ENCODE peak calls at places on chromosomes 6 and 20, in ten cellular contexts. One of them, this sample, is unnamed.

GRCh38 chr6:155201461-155202226 is 62.2 kb upstream of the CLDN20 start:
- DNase-seq in prostate gland: no peak
- DNase-seq in adrenal gland: no peak
- DNase-seq in testis: no peak
- DNase-seq in upper lobe of left lung: no peak
- DNase-seq in A549: no peak
- DNase-seq in HCT116: peak; percentile 28
- DNase-seq in IMR-90: peak; percentile 87
- DNase-seq in Peyer's patch: no peak
- DNase-seq in stomach: no peak
- DNase-seq in this sample: no peak

GRCh38 chr6:37160922-37161778 is 8.8 kb upstream of the PIM1 start:
- DNase-seq in prostate gland: no peak
- DNase-seq in adrenal gland: no peak
- DNase-seq in testis: no peak
- DNase-seq in upper lobe of left lung: no peak
- DNase-seq in A549: no peak
- DNase-seq in HCT116: no peak
- DNase-seq in IMR-90: peak; percentile 76
- DNase-seq in Peyer's patch: no peak
- DNase-seq in stomach: no peak
- DNase-seq in this sample: no peak

GRCh38 chr20:24469116-24470030 is at the start of gene SYNDIG1:
- DNase-seq in prostate gland: no peak
- DNase-seq in adrenal gland: no peak
- DNase-seq in testis: peak; percentile 33
- DNase-seq in upper lobe of left lung: no peak
- DNase-seq in A549: peak; percentile 25
- DNase-seq in HCT116: no peak
- DNase-seq in IMR-90: no peak
- DNase-seq in Peyer's patch: no peak
- DNase-seq in stomach: no peak
- DNase-seq in this sample: no peak

GRCh38 chr20:62985089-62985778 is 21.5 kb downstream of the BHLHE23 start:
- DNase-seq in prostate gland: no peak
- DNase-seq in adrenal gland: no peak
- DNase-seq in testis: no peak
- DNase-seq in upper lobe of left lung: no peak
- DNase-seq in A549: no peak
- DNase-seq in HCT116: no peak
- DNase-seq in IMR-90: no peak
- DNase-seq in Peyer's patch: no peak
- DNase-seq in stomach: no peak
- DNase-seq in this sample: no peak

GRCh38 chr6:130065616-130066015 is 47.2 kb downstream of the L3MBTL3 start:
- DNase-seq in prostate gland: no peak
- DNase-seq in adrenal gland: no peak
- DNase-seq in testis: no peak
- DNase-seq in upper lobe of left lung: no peak
- DNase-seq in A549: no peak
- DNase-seq in HCT116: no peak
- DNase-seq in IMR-90: peak; percentile 63
- DNase-seq in Peyer's patch: no peak
- DNase-seq in stomach: no peak
- DNase-seq in this sample: no peak

GRCh38 chr6:31122803-31123706 is 2.8 kb upstream of the CDSN start:
- DNase-seq in prostate gland: peak; percentile 69
- DNase-seq in adrenal gland: peak; percentile 79
- DNase-seq in testis: peak; percentile 85
- DNase-seq in upper lobe of left lung: peak; percentile 54
- DNase-seq in A549: peak; percentile 23
- DNase-seq in HCT116: peak; percentile 72
- DNase-seq in IMR-90: peak; percentile 76
- DNase-seq in Peyer's patch: no peak
- DNase-seq in stomach: peak; percentile 76
- DNase-seq in this sample: peak; percentile 51

GRCh38 chr6:6715465-6715864 is 126.9 kb downstream of the LY86 start:
- DNase-seq in prostate gland: no peak
- DNase-seq in adrenal gland: no peak
- DNase-seq in testis: no peak
- DNase-seq in upper lobe of left lung: no peak
- DNase-seq in A549: no peak
- DNase-seq in HCT116: no peak
- DNase-seq in IMR-90: no peak
- DNase-seq in Peyer's patch: no peak
- DNase-seq in stomach: no peak
- DNase-seq in this sample: no peak

GRCh38 chr6:98657764-98658163 is 176.6 kb upstream of the POU3F2 start:
- DNase-seq in prostate gland: no peak
- DNase-seq in adrenal gland: peak; percentile 26
- DNase-seq in testis: peak; percentile 49
- DNase-seq in upper lobe of left lung: peak; percentile 30
- DNase-seq in A549: no peak
- DNase-seq in HCT116: no peak
- DNase-seq in IMR-90: peak; percentile 38
- DNase-seq in Peyer's patch: no peak
- DNase-seq in stomach: no peak
- DNase-seq in this sample: no peak

GRCh38 chr6:149468179-149468578 is 16.6 kb downstream of the ZC3H12D start:
- DNase-seq in prostate gland: no peak
- DNase-seq in adrenal gland: no peak
- DNase-seq in testis: no peak
- DNase-seq in upper lobe of left lung: no peak
- DNase-seq in A549: no peak
- DNase-seq in HCT116: no peak
- DNase-seq in IMR-90: no peak
- DNase-seq in Peyer's patch: peak; percentile 72
- DNase-seq in stomach: no peak
- DNase-seq in this sample: no peak

DNA sequence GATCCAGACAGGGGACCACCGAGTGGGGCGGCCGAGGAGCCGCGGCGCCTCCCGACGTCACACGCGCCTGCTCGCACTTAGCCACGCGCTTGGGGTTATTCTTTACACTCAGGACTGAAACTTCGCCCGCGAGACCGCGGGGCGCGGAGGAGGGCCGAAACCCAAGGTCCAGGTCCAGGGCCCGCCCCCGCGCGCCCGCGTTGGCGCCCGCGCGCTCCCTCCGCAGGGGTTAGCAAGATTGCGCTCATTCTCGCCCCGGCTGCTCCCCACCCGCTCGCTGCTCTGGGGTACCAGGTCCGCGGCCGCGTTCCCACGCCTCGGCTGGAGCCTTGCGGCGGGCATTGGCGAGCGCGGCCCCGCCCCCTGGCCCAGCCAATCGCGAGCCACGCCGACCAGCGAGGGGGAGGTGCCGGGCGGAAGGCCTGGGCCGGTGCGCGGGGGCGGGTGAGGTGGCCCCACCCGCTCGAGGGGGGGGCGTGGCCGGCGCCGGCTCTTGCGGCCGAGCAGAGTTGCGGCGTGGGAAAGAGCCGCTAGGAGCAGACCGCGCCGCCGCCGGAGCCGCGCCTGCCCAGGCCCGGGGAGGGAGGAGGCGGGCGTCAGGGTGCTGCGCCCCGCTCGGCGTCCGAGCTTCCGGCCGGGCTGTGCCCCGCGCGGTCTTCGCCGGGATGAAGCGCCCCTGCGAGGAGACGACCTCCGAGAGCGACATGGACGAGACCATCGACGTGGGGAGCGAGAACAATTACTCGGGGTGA is at the start of gene HEY2:
- DNase-seq in prostate gland: peak; percentile 91
- DNase-seq in adrenal gland: peak; percentile 94
- DNase-seq in testis: peak; percentile 94
- DNase-seq in upper lobe of left lung: peak; percentile 93
- DNase-seq in A549: peak; percentile 72
- DNase-seq in HCT116: peak; percentile 45
- DNase-seq in IMR-90: peak; percentile 81
- DNase-seq in Peyer's patch: peak; percentile 82
- DNase-seq in stomach: peak; percentile 95
- DNase-seq in this sample: peak; percentile 79
- TF ChIP-seq POLR2A in prostate gland: peak; percentile 60
- TF ChIP-seq POLR2A in adrenal gland: no peak
- TF ChIP-seq POLR2A in testis: peak; percentile 17
- TF ChIP-seq POLR2A in upper lobe of left lung: peak; percentile 39
- TF ChIP-seq POLR2A in A549: no peak
- TF ChIP-seq POLR2A in HCT116: no peak
- TF ChIP-seq POLR2A in IMR-90: no peak
- TF ChIP-seq POLR2A in Peyer's patch: peak; percentile 4
- TF ChIP-seq POLR2A in stomach: no peak
- TF ChIP-seq POLR2A in this sample: peak; percentile 57

GRCh38 chr6:166382500-166382932 is 224 bp downstream of the MPC1 start:
- DNase-seq in prostate gland: no peak
- DNase-seq in adrenal gland: peak; percentile 47
- DNase-seq in testis: no peak
- DNase-seq in upper lobe of left lung: no peak
- DNase-seq in A549: no peak
- DNase-seq in HCT116: no peak
- DNase-seq in IMR-90: no peak
- DNase-seq in Peyer's patch: no peak
- DNase-seq in stomach: no peak
- DNase-seq in this sample: no peak

GRCh38 chr6:166386111-166386510 is 3.4 kb upstream of the MPC1 start:
- DNase-seq in prostate gland: no peak
- DNase-seq in adrenal gland: no peak
- DNase-seq in testis: no peak
- DNase-seq in upper lobe of left lung: no peak
- DNase-seq in A549: no peak
- DNase-seq in HCT116: no peak
- DNase-seq in IMR-90: no peak
- DNase-seq in Peyer's patch: no peak
- DNase-seq in stomach: no peak
- DNase-seq in this sample: no peak

GRCh38 chr6:166381381-166381732 is 1.4 kb downstream of the MPC1 start:
- DNase-seq in prostate gland: no peak
- DNase-seq in adrenal gland: no peak
- DNase-seq in testis: no peak
- DNase-seq in upper lobe of left lung: no peak
- DNase-seq in A549: no peak
- DNase-seq in HCT116: no peak
- DNase-seq in IMR-90: no peak
- DNase-seq in Peyer's patch: no peak
- DNase-seq in stomach: no peak
- DNase-seq in this sample: no peak

GRCh38 chr6:166381733-166382499 is 824 bp downstream of the MPC1 start:
- DNase-seq in prostate gland: peak; percentile 82
- DNase-seq in adrenal gland: peak; percentile 80
- DNase-seq in testis: peak; percentile 82
- DNase-seq in upper lobe of left lung: peak; percentile 92
- DNase-seq in A549: peak; percentile 22
- DNase-seq in HCT116: peak; percentile 45
- DNase-seq in IMR-90: peak; percentile 46
- DNase-seq in Peyer's patch: peak; percentile 78
- DNase-seq in stomach: peak; percentile 92
- DNase-seq in this sample: no peak

GRCh38 chr6:166382933-166383816 is at the start of gene MPC1:
- DNase-seq in prostate gland: peak; percentile 96
- DNase-seq in adrenal gland: peak; percentile 98
- DNase-seq in testis: peak; percentile 96
- DNase-seq in upper lobe of left lung: peak; percentile 97
- DNase-seq in A549: peak; percentile 87
- DNase-seq in HCT116: peak; percentile 85
- DNase-seq in IMR-90: peak; percentile 92
- DNase-seq in Peyer's patch: peak; percentile 92
- DNase-seq in stomach: peak; percentile 98
- DNase-seq in this sample: peak; percentile 91
- TF ChIP-seq POLR2A in prostate gland: peak; percentile 70
- TF ChIP-seq POLR2A in adrenal gland: peak; percentile 22
- TF ChIP-seq POLR2A in testis: no peak
- TF ChIP-seq POLR2A in upper lobe of left lung: peak; percentile 67
- TF ChIP-seq POLR2A in A549: peak; percentile 53
- TF ChIP-seq POLR2A in HCT116: peak; percentile 49
- TF ChIP-seq POLR2A in IMR-90: no peak
- TF ChIP-seq POLR2A in Peyer's patch: peak; percentile 83
- TF ChIP-seq POLR2A in stomach: no peak
- TF ChIP-seq POLR2A in this sample: peak; percentile 83

DNA sequence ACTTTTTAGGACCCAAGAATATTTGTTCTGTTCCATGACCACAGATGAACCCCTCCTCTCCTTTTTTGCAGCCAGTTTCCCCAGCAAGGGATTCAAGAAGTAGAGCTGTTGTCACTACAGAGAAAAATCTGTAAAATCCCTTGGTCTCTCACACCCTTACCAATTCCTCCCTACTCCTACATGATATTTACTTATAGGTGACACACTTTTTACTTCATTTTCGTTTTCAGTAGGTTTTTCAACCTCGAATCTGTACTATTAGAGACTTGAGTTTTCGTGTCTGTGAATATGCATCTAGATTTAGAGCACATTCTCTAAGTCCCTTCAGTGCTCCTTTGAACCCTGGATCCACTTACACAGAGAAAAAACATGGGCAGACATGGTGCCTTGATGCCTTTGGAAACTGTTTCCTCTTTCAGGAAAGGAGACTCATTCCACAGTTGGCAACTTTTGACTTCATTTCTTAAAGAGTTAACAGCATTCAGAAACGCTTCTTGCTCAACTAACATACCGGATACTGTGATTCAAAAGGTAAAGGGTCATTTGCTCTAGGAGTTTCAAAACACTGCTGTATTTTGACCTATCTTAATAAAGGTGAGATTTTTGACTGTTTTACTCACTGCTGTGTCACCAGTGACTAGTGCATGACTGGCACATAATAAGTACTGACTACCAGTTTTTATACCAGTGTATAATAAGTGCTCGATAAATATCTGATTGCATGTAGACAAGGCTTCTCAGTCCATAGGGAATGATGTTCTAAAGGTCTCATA is 50.6 kb downstream of the LAMA4 start:
- DNase-seq in prostate gland: no peak
- DNase-seq in adrenal gland: no peak
- DNase-seq in testis: no peak
- DNase-seq in upper lobe of left lung: no peak
- DNase-seq in A549: peak; percentile 12
- DNase-seq in HCT116: peak; percentile 72
- DNase-seq in IMR-90: peak; percentile 95
- DNase-seq in Peyer's patch: no peak
- DNase-seq in stomach: no peak
- DNase-seq in this sample: no peak
- TF ChIP-seq POLR2A in prostate gland: no peak
- TF ChIP-seq POLR2A in adrenal gland: no peak
- TF ChIP-seq POLR2A in testis: no peak
- TF ChIP-seq POLR2A in upper lobe of left lung: no peak
- TF ChIP-seq POLR2A in A549: no peak
- TF ChIP-seq POLR2A in HCT116: no peak
- TF ChIP-seq POLR2A in IMR-90: peak; percentile 29
- TF ChIP-seq POLR2A in Peyer's patch: no peak
- TF ChIP-seq POLR2A in stomach: no peak
- TF ChIP-seq POLR2A in this sample: no peak

GRCh38 chr6:77624468-77624867 is 28.4 kb upstream of the MEI4 start:
- DNase-seq in prostate gland: no peak
- DNase-seq in adrenal gland: no peak
- DNase-seq in testis: no peak
- DNase-seq in upper lobe of left lung: no peak
- DNase-seq in A549: no peak
- DNase-seq in HCT116: no peak
- DNase-seq in IMR-90: no peak
- DNase-seq in Peyer's patch: no peak
- DNase-seq in stomach: no peak
- DNase-seq in this sample: no peak

GRCh38 chr6:77619114-77619513 is 33.7 kb upstream of the MEI4 start:
- DNase-seq in prostate gland: no peak
- DNase-seq in adrenal gland: no peak
- DNase-seq in testis: no peak
- DNase-seq in upper lobe of left lung: no peak
- DNase-seq in A549: no peak
- DNase-seq in HCT116: no peak
- DNase-seq in IMR-90: no peak
- DNase-seq in Peyer's patch: no peak
- DNase-seq in stomach: no peak
- DNase-seq in this sample: no peak

GRCh38 chr6:77620290-77620882 is 32.5 kb upstream of the MEI4 start:
- DNase-seq in prostate gland: no peak
- DNase-seq in adrenal gland: no peak
- DNase-seq in testis: peak; percentile 45
- DNase-seq in upper lobe of left lung: no peak
- DNase-seq in A549: no peak
- DNase-seq in HCT116: peak; percentile 23
- DNase-seq in IMR-90: no peak
- DNase-seq in Peyer's patch: no peak
- DNase-seq in stomach: peak; percentile 28
- DNase-seq in this sample: no peak
- TF ChIP-seq POLR2A in prostate gland: no peak
- TF ChIP-seq POLR2A in adrenal gland: no peak
- TF ChIP-seq POLR2A in testis: no peak
- TF ChIP-seq POLR2A in upper lobe of left lung: no peak
- TF ChIP-seq POLR2A in A549: no peak
- TF ChIP-seq POLR2A in HCT116: no peak
- TF ChIP-seq POLR2A in IMR-90: no peak
- TF ChIP-seq POLR2A in Peyer's patch: no peak
- TF ChIP-seq POLR2A in stomach: no peak
- TF ChIP-seq POLR2A in this sample: no peak